ENCODE peak calls at places on chromosomes 13 and 19, in nine cellular contexts. G is stomach; F is CD4-positive, CD25-positive, alpha-beta regulatory T cell; Y is heart left ventricle; J is hepatocyte; B is SJSA1; K is fibroblast of lung; O is A549; V is body of pancreas. R is an unnamed sample. For H3K4me1, the result is how much of the 10 kb centered on the place peaks cover.

GRCh38 chr19:29671393-29672076 is 6.3 kb downstream of the PLEKHF1 start:
- DNase-seq in G (peak), O (peak), K (peak), B (peak), V (peak), F (peak), J (peak), Y (no peak), R (no peak)

GRCh38 chr13:112700291-112701060 is 10.6 kb downstream of the ATP11A start:
- DNase-seq in B (no peak), J (no peak), K (no peak), G (peak), V (no peak), O (no peak), Y (no peak), F (no peak), R (peak)

GRCh38 chr13:20127263-20127562 is 33.6 kb downstream of the GJA3 start:
- DNase-seq in F (peak), G (no peak), B (no peak), J (no peak), Y (no peak), O (no peak), K (no peak), V (no peak), R (no peak)

GRCh38 chr13:45119469-45119989 is 781 bp upstream of the GTF2F2 start:
- DNase-seq in J (peak), V (no peak), Y (no peak), G (no peak), F (peak), K (peak), B (no peak), O (no peak), R (peak)

GRCh38 chr19:13437919-13438618 is 68.2 kb downstream of the CACNA1A start:
- DNase-seq in K (no peak), Y (no peak), G (no peak), V (no peak), J (no peak), F (no peak), B (no peak), O (no peak), R (no peak)

GRCh38 chr19:33332248-33332647 is 29.9 kb upstream of the CEBPA start:
- DNase-seq in K (no peak), B (no peak), G (no peak), J (no peak), V (no peak), F (no peak), Y (peak), O (no peak), R (peak)

GRCh38 chr13:29901714-29902631 is 51.6 kb upstream of the UBL3 start:
- DNase-seq in G (no peak), O (peak), V (peak), B (peak), Y (peak), K (peak), F (peak), J (peak), R (no peak)

GRCh38 chr13:50893211-50893852 is 16.3 kb upstream of the RNASEH2B start:
- DNase-seq in B (no peak), V (no peak), K (peak), O (no peak), Y (no peak), G (no peak), F (peak), J (no peak), R (no peak)

GRCh38 chr19:45636275-45636674 is 2.9 kb downstream of the EML2 start:
- DNase-seq in J (no peak), G (no peak), F (no peak), B (no peak), O (no peak), V (no peak), Y (no peak), K (no peak), R (no peak)

GRCh38 chr19:35287713-35288112 is 4.2 kb upstream of the MAG start:
- DNase-seq in J (no peak), Y (no peak), O (no peak), F (no peak), V (no peak), B (no peak), G (no peak), K (no peak), R (no peak)

GRCh38 chr13:67554746-67555452 is 324.8 kb upstream of the PCDH9 start:
- DNase-seq in F (no peak), Y (no peak), O (no peak), K (peak), J (no peak), G (no peak), V (no peak), B (no peak), R (no peak)

GRCh38 chr19:3667037-3667638 is 33.1 kb downstream of the PIP5K1C start:
- DNase-seq in Y (no peak), J (no peak), G (no peak), O (no peak), F (no peak), K (no peak), B (no peak), V (no peak), R (no peak)

GRCh38 chr19:13095934-13096890 is 6.4 kb downstream of the LYL1 start:
- DNase-seq in G (no peak), B (no peak), K (no peak), O (peak), Y (no peak), F (peak), V (no peak), J (peak), R (no peak)

GRCh38 chr13:111385182-111385857 is 64.9 kb downstream of the TEX29 start:
- DNase-seq in K (no peak), F (no peak), O (no peak), V (no peak), B (no peak), G (peak), J (no peak), Y (no peak), R (peak)

GRCh38 chr19:28701491-28701890 is 511.5 kb downstream of the UQCRFS1 start:
- DNase-seq in J (no peak), B (peak), F (no peak), Y (no peak), V (no peak), O (no peak), K (peak), G (no peak), R (no peak)

GRCh38 chr19:15378529-15379082 is 981 bp downstream of the AKAP8 start:
- DNase-seq in G (peak), B (peak), K (peak), J (peak), V (peak), Y (no peak), F (peak), O (peak), R (peak)

GRCh38 chr19:33129901-33130300 is 2.0 kb upstream of the WDR88 start:
- DNase-seq in B (no peak), G (no peak), J (no peak), O (no peak), K (no peak), V (no peak), F (no peak), Y (no peak), R (no peak)

GRCh38 chr19:2043864-2044708 is 7.0 kb downstream of the MKNK2 start:
- DNase-seq in G (no peak), B (no peak), V (peak), F (no peak), K (no peak), J (peak), O (no peak), Y (no peak), R (no peak)

GRCh38 chr13:48804836-48805601 is 151.3 kb downstream of the CYSLTR2 start:
- DNase-seq in B (no peak), Y (no peak), K (peak), G (no peak), J (no peak), O (no peak), F (peak), V (no peak), R (no peak)

GRCh38 chr19:19591133-19591825 is 27.2 kb downstream of the PBX4 start:
- DNase-seq in J (peak), Y (no peak), G (peak), V (peak), F (peak), K (peak), O (peak), B (peak), R (peak)

GRCh38 chr19:57559008-57559403 is 657 bp downstream of the ZNF550 start:
- DNase-seq in Y (no peak), G (no peak), J (peak), K (peak), V (peak), O (peak), B (peak), F (peak), R (peak)

GRCh38 chr13:42807866-42808265 is 26.5 kb downstream of the FAM216B start:
- DNase-seq in Y (no peak), F (no peak), G (no peak), V (no peak), K (peak), B (peak), J (no peak), O (peak), R (no peak)

GRCh38 chr19:51356159-51356801 is 9.9 kb downstream of the ETFB start:
- DNase-seq in G (no peak), Y (no peak), O (no peak), K (no peak), B (no peak), F (no peak), J (no peak), V (no peak), R (no peak)

GRCh38 chr13:60062502-60062901 is 101.2 kb downstream of the DIAPH3 start:
- DNase-seq in V (no peak), J (no peak), F (no peak), O (no peak), B (no peak), K (no peak), G (no peak), Y (no peak), R (no peak)

GRCh38 chr19:18543814-18544475 is 572 bp upstream of the FKBP8 start:
- DNase-seq in B (peak), K (peak), V (peak), J (peak), O (peak), F (peak), G (peak), Y (peak), R (no peak)

GRCh38 chr19:14434543-14435319 is 1.6 kb downstream of the PKN1 start:
- DNase-seq in Y (peak), F (no peak), G (peak), K (peak), B (peak), O (peak), J (peak), V (peak), R (peak)

GRCh38 chr19:7554990-7555864 is 19.7 kb downstream of the PNPLA6 start:
- DNase-seq in O (peak), G (no peak), V (no peak), Y (no peak), B (no peak), K (no peak), J (no peak), F (no peak), R (no peak)

GRCh38 chr19:11191273-11191755 is 6.0 kb downstream of the KANK2 start:
- DNase-seq in K (peak), G (peak), B (peak), Y (peak), J (no peak), O (peak), F (no peak), V (peak), R (peak)

GRCh38 chr13:80742027-80742426 is 401.1 kb upstream of the SPRY2 start:
- DNase-seq in V (no peak), F (no peak), J (no peak), Y (no peak), K (no peak), B (no peak), G (no peak), O (no peak), R (no peak)

GRCh38 chr13:29905845-29906244 is 55.4 kb upstream of the UBL3 start:
- DNase-seq in K (peak), B (no peak), V (peak), F (no peak), Y (no peak), G (peak), J (peak), O (peak), R (no peak)

GRCh38 chr13:66689037-66689619 is 541.0 kb downstream of the PCDH9 start:
- DNase-seq in Y (no peak), F (no peak), O (peak), B (no peak), J (no peak), G (no peak), V (no peak), K (peak), R (no peak)

GRCh38 chr13:94710881-94711560 is 1.3 kb downstream of the SOX21 start:
- DNase-seq in O (peak), G (no peak), Y (no peak), F (no peak), J (peak), B (no peak), K (no peak), V (no peak), R (no peak)

GRCh38 chr19:11092181-11092538 is 2.9 kb downstream of the LDLR start:
- DNase-seq in B (no peak), O (peak), V (peak), J (no peak), F (peak), K (peak), Y (no peak), G (no peak), R (no peak)

GRCh38 chr19:42555317-42555716 is 27.0 kb upstream of the CEACAM1 start:
- DNase-seq in B (no peak), O (no peak), J (no peak), V (no peak), G (no peak), F (no peak), K (no peak), Y (peak), R (peak)

GRCh38 chr19:16327911-16328823 is 3.5 kb downstream of the KLF2 start:
- DNase-seq in G (peak), O (peak), J (peak), B (peak), K (peak), V (peak), Y (peak), F (peak), R (peak)

GRCh38 chr19:7734220-7735203 is 2.6 kb upstream of the CLEC4G start:
- DNase-seq in V (no peak), B (no peak), O (no peak), J (no peak), K (no peak), G (no peak), F (no peak), Y (no peak), R (no peak)

GRCh38 chr19:40567040-40567749 is 9.5 kb upstream of the SHKBP1 start:
- DNase-seq in J (no peak), B (no peak), K (peak), V (no peak), F (no peak), G (no peak), O (peak), Y (no peak), R (no peak)

GRCh38 chr19:54523403-54523802 is 20.8 kb downstream of the LAIR2 start:
- DNase-seq in K (peak), F (no peak), J (no peak), G (no peak), Y (no peak), B (no peak), O (no peak), V (no peak), R (no peak)

DNA sequence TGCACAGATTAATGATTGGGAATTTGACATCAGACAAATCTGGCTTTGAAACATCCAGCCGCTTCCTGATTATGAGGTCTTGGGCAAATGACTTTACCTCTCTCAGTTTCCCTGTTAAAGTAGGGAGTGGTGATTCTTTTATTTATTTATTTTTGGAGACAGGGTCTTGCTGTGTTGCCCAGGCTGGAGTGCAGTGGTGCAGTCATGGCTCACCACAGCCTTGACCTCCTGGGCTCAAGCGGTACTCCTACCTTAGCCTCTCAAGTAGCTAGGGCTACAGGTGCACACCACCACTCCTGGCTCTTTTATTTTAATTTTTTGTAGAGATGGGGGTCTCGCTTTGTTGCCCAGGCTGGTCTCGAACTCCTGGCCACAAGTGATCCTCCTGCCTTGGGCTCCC is 2.7 kb downstream of the PSMD8 start:
- DNase-seq in O (no peak), G (no peak), V (no peak), J (no peak), B (no peak), F (no peak), Y (no peak), K (no peak), R (no peak)
- H3K4me1 ChIP-seq in O (under half), G (under half), V (under half), J (under half), B (under half), F (under half), Y (under half), K (under half), R (under half)

GRCh38 chr19:1016647-1017114 is 4.2 kb downstream of the TMEM259 start:
- DNase-seq in B (peak), F (no peak), Y (no peak), K (peak), V (no peak), J (peak), G (no peak), O (peak), R (peak)

GRCh38 chr19:1015782-1016646 is 4.9 kb downstream of the TMEM259 start:
- DNase-seq in K (no peak), G (no peak), Y (no peak), V (no peak), O (no peak), J (no peak), B (no peak), F (no peak), R (no peak)

GRCh38 chr19:1018393-1018792 is 2.5 kb downstream of the TMEM259 start:
- DNase-seq in F (no peak), O (no peak), V (no peak), Y (no peak), G (no peak), B (no peak), K (no peak), J (no peak), R (no peak)

GRCh38 chr19:1017906-1018305 is 3.0 kb downstream of the TMEM259 start:
- DNase-seq in K (no peak), G (no peak), B (no peak), Y (no peak), V (no peak), F (no peak), O (no peak), J (no peak), R (no peak)

DNA sequence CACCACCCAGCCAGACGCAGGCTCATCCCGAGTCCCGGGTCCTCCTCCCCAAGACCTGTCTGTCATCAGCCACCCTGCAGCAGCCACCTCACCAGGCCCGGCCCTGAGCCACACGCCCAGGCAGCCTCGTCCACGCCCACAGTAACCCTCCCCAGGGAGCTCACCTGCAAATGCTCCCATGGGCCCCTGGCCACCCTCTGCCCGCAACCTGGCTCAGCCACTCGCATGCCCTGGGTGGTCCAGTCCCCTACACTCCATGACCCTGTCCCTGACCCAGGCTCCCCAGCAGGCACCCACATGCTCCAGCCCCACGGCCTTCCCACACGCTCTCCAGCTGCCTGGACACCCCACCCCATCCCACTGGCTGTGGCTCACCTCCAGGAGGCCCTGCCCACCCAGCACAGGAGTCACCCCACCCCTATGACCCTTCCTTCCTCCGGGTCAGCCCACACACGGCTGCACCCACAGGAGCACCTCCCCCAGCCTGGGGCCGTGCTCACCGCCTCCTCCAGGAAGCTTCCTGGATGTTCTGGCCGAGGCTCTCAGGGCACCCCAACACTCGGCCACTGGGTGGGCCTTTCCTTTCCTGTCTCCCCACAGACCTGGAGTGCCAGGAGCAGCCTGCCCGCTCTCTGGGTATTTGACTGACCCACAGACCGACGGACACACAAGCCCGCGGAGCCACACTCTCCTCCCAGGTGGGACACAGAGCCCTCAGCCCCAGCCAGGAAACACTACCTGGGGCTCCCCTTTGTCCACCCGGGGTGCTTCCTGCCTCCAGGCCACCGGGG is 3.6 kb downstream of the TMEM259 start:
- DNase-seq in B (no peak), F (no peak), O (no peak), K (no peak), Y (no peak), V (peak), J (no peak), G (peak), R (peak)
- H3K27ac ChIP-seq in B (no peak), F (no peak), O (peak), K (peak), Y (no peak), V (peak), J (peak), G (peak), R (no peak)

DNA sequence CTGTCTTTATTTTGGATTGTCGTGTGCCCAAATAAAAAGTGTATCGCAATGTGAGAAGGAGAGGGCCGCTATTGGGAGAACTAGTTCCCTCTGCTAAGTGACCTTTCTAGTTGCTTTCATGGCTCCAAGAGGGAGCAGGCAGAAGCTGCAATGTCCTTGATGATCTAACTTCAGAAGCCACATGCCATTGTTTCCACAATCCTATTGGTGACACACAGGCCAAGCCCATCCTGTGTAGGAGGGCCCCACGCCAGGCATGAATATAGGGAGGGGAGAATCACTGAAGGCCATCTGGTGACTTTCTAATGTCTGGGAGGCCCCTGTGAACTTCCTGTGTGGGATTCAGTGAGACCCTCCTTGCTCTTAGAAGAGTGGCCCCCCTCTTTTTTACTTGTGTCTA is 47.8 kb upstream of the KPNA3 start:
- DNase-seq in J (no peak), V (no peak), G (no peak), K (no peak), F (no peak), B (peak), O (no peak), Y (no peak), R (no peak)
- H3K4me1 ChIP-seq in J (under half), V (under half), G (under half), K (under half), F (under half), B (under half), O (under half), Y (under half), R (under half)

DNA sequence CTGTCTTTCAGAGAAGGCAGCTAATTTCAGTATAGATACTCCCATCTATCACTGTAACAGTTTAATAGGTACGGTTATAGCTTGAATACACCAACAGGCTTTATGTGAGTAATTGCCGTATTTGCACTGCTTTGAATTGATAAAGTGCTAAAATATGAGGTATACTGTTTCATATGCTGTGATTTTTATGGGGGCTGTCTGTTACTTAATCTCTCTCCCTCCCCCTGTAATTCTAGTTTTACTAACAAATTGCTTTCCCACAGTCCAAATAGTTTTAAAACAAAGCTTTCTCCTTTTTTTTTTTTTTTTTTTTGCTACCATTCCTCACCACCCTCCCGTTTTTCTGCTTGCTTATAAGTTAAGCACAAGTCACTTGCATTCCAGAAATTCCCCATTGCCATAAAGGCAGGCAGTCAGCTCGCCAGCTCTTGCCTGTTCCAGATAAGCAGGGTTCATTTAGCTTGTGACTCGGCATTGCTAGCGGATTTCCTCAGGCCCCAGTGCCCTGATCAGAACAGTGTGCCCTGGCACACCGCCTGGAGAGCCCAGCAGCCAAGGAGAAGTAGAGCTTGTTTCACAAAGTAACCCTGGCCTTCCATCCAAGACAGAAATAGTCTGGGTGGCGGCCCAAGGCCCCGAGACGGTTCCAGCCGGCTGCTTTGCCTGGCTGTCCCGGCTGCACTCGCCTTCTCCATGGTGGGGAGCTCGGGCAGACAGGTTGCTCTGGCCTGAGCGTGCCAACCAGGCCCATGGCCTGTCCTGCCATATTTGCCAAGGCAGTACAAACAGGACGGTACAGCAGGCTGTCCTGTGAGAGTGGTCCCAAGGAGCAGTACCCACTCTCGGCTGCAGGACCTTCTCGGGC is 43.5 kb upstream of the NPAS1 start:
- DNase-seq in J (peak), O (peak), K (peak), Y (peak), V (peak), G (peak), B (peak), F (no peak), R (peak)
- H3K27ac ChIP-seq in J (peak), O (peak), K (peak), Y (peak), V (peak), G (peak), B (peak), F (no peak), R (peak)